ENCODE peak calls at places on chromosomes 7 and 10, in ten cellular contexts. One of them, this sample, is unnamed.

GRCh38 chr10:102615361-102615760 is 28.9 kb upstream of the TRIM8 start:
- DNase-seq in memory B cell: no peak
- DNase-seq in activated naive CD4-positive, alpha-beta T cell treated with anti-CD3 and anti-CD28 coated beads, Interleukin-2, amount 10 ng/mL, durations not matched to agents 7 days and 5 days: peak
- DNase-seq in activated effector memory CD4-positive, alpha-beta T cell treated with anti-CD3 and anti-CD28 coated beads, Interleukin-2, amount 50 U/mL, for 16 hours: no peak
- DNase-seq in NCI-H82: peak
- DNase-seq in germinal center: peak
- DNase-seq in NCI-H774: no peak
- DNase-seq in AG10803: no peak
- DNase-seq in SW480: no peak
- DNase-seq in upper lobe of right lung: no peak
- DNase-seq in this sample: no peak

GRCh38 chr10:120891367-120891766 is 40.2 kb downstream of the WDR11 start:
- DNase-seq in memory B cell: no peak
- DNase-seq in SW480: no peak
- DNase-seq in upper lobe of right lung: no peak
- DNase-seq in activated naive CD4-positive, alpha-beta T cell treated with anti-CD3 and anti-CD28 coated beads, Interleukin-2, amount 10 ng/mL, durations not matched to agents 7 days and 5 days: no peak
- DNase-seq in activated effector memory CD4-positive, alpha-beta T cell treated with anti-CD3 and anti-CD28 coated beads, Interleukin-2, amount 50 U/mL, for 16 hours: no peak
- DNase-seq in NCI-H774: no peak
- DNase-seq in NCI-H82: no peak
- DNase-seq in germinal center: no peak
- DNase-seq in AG10803: peak
- DNase-seq in this sample: no peak

GRCh38 chr10:57222603-57223002 is 861.5 kb upstream of the ZWINT start:
- DNase-seq in NCI-H774: no peak
- DNase-seq in germinal center: no peak
- DNase-seq in AG10803: no peak
- DNase-seq in upper lobe of right lung: no peak
- DNase-seq in NCI-H82: no peak
- DNase-seq in activated naive CD4-positive, alpha-beta T cell treated with anti-CD3 and anti-CD28 coated beads, Interleukin-2, amount 10 ng/mL, durations not matched to agents 7 days and 5 days: no peak
- DNase-seq in memory B cell: no peak
- DNase-seq in activated effector memory CD4-positive, alpha-beta T cell treated with anti-CD3 and anti-CD28 coated beads, Interleukin-2, amount 50 U/mL, for 16 hours: no peak
- DNase-seq in SW480: no peak
- DNase-seq in this sample: no peak

GRCh38 chr10:117439243-117439912 is 64.1 kb upstream of the PDZD8 start:
- DNase-seq in NCI-H774: no peak
- DNase-seq in NCI-H82: no peak
- DNase-seq in activated naive CD4-positive, alpha-beta T cell treated with anti-CD3 and anti-CD28 coated beads, Interleukin-2, amount 10 ng/mL, durations not matched to agents 7 days and 5 days: no peak
- DNase-seq in memory B cell: no peak
- DNase-seq in AG10803: peak
- DNase-seq in activated effector memory CD4-positive, alpha-beta T cell treated with anti-CD3 and anti-CD28 coated beads, Interleukin-2, amount 50 U/mL, for 16 hours: no peak
- DNase-seq in SW480: no peak
- DNase-seq in upper lobe of right lung: no peak
- DNase-seq in germinal center: no peak
- DNase-seq in this sample: no peak

GRCh38 chr7:99418260-99418659 is 9.5 kb downstream of the BUD31 start:
- DNase-seq in activated naive CD4-positive, alpha-beta T cell treated with anti-CD3 and anti-CD28 coated beads, Interleukin-2, amount 10 ng/mL, durations not matched to agents 7 days and 5 days: no peak
- DNase-seq in AG10803: no peak
- DNase-seq in upper lobe of right lung: no peak
- DNase-seq in NCI-H82: no peak
- DNase-seq in SW480: no peak
- DNase-seq in NCI-H774: no peak
- DNase-seq in germinal center: no peak
- DNase-seq in activated effector memory CD4-positive, alpha-beta T cell treated with anti-CD3 and anti-CD28 coated beads, Interleukin-2, amount 50 U/mL, for 16 hours: no peak
- DNase-seq in memory B cell: no peak
- DNase-seq in this sample: no peak

GRCh38 chr7:117066668-117067067 is 113.4 kb downstream of the ST7 start:
- DNase-seq in NCI-H82: no peak
- DNase-seq in upper lobe of right lung: no peak
- DNase-seq in activated effector memory CD4-positive, alpha-beta T cell treated with anti-CD3 and anti-CD28 coated beads, Interleukin-2, amount 50 U/mL, for 16 hours: no peak
- DNase-seq in NCI-H774: no peak
- DNase-seq in memory B cell: no peak
- DNase-seq in SW480: no peak
- DNase-seq in AG10803: no peak
- DNase-seq in germinal center: no peak
- DNase-seq in activated naive CD4-positive, alpha-beta T cell treated with anti-CD3 and anti-CD28 coated beads, Interleukin-2, amount 10 ng/mL, durations not matched to agents 7 days and 5 days: no peak
- DNase-seq in this sample: no peak

GRCh38 chr10:21764790-21765189 is 230.8 kb downstream of the MLLT10 start:
- DNase-seq in NCI-H774: no peak
- DNase-seq in activated naive CD4-positive, alpha-beta T cell treated with anti-CD3 and anti-CD28 coated beads, Interleukin-2, amount 10 ng/mL, durations not matched to agents 7 days and 5 days: peak
- DNase-seq in memory B cell: no peak
- DNase-seq in activated effector memory CD4-positive, alpha-beta T cell treated with anti-CD3 and anti-CD28 coated beads, Interleukin-2, amount 50 U/mL, for 16 hours: no peak
- DNase-seq in AG10803: no peak
- DNase-seq in NCI-H82: no peak
- DNase-seq in upper lobe of right lung: no peak
- DNase-seq in germinal center: no peak
- DNase-seq in SW480: no peak
- DNase-seq in this sample: no peak

GRCh38 chr7:24390376-24391157 is 106.6 kb downstream of the NPY start:
- DNase-seq in NCI-H774: no peak
- DNase-seq in AG10803: no peak
- DNase-seq in germinal center: no peak
- DNase-seq in SW480: no peak
- DNase-seq in activated naive CD4-positive, alpha-beta T cell treated with anti-CD3 and anti-CD28 coated beads, Interleukin-2, amount 10 ng/mL, durations not matched to agents 7 days and 5 days: no peak
- DNase-seq in memory B cell: no peak
- DNase-seq in activated effector memory CD4-positive, alpha-beta T cell treated with anti-CD3 and anti-CD28 coated beads, Interleukin-2, amount 50 U/mL, for 16 hours: no peak
- DNase-seq in NCI-H82: no peak
- DNase-seq in upper lobe of right lung: no peak
- DNase-seq in this sample: no peak

GRCh38 chr10:44978570-44979280 is at the start of gene DEPP1:
- DNase-seq in activated effector memory CD4-positive, alpha-beta T cell treated with anti-CD3 and anti-CD28 coated beads, Interleukin-2, amount 50 U/mL, for 16 hours: no peak
- DNase-seq in NCI-H774: peak
- DNase-seq in activated naive CD4-positive, alpha-beta T cell treated with anti-CD3 and anti-CD28 coated beads, Interleukin-2, amount 10 ng/mL, durations not matched to agents 7 days and 5 days: peak
- DNase-seq in memory B cell: no peak
- DNase-seq in AG10803: peak
- DNase-seq in NCI-H82: peak
- DNase-seq in SW480: peak
- DNase-seq in germinal center: no peak
- DNase-seq in upper lobe of right lung: peak
- DNase-seq in this sample: no peak

GRCh38 chr7:135744938-135745701 is 3.5 kb downstream of the FAM180A start:
- DNase-seq in NCI-H82: no peak
- DNase-seq in upper lobe of right lung: no peak
- DNase-seq in AG10803: peak
- DNase-seq in activated naive CD4-positive, alpha-beta T cell treated with anti-CD3 and anti-CD28 coated beads, Interleukin-2, amount 10 ng/mL, durations not matched to agents 7 days and 5 days: no peak
- DNase-seq in NCI-H774: no peak
- DNase-seq in SW480: peak
- DNase-seq in memory B cell: no peak
- DNase-seq in germinal center: no peak
- DNase-seq in activated effector memory CD4-positive, alpha-beta T cell treated with anti-CD3 and anti-CD28 coated beads, Interleukin-2, amount 50 U/mL, for 16 hours: no peak
- DNase-seq in this sample: no peak

GRCh38 chr10:120684211-120684610 is 167.0 kb upstream of the WDR11 start:
- DNase-seq in memory B cell: no peak
- DNase-seq in activated naive CD4-positive, alpha-beta T cell treated with anti-CD3 and anti-CD28 coated beads, Interleukin-2, amount 10 ng/mL, durations not matched to agents 7 days and 5 days: no peak
- DNase-seq in upper lobe of right lung: no peak
- DNase-seq in germinal center: no peak
- DNase-seq in AG10803: no peak
- DNase-seq in NCI-H774: no peak
- DNase-seq in activated effector memory CD4-positive, alpha-beta T cell treated with anti-CD3 and anti-CD28 coated beads, Interleukin-2, amount 50 U/mL, for 16 hours: no peak
- DNase-seq in SW480: no peak
- DNase-seq in NCI-H82: no peak
- DNase-seq in this sample: no peak

GRCh38 chr7:32257632-32258031 is 187.4 kb upstream of the PDE1C start:
- DNase-seq in activated naive CD4-positive, alpha-beta T cell treated with anti-CD3 and anti-CD28 coated beads, Interleukin-2, amount 10 ng/mL, durations not matched to agents 7 days and 5 days: no peak
- DNase-seq in AG10803: no peak
- DNase-seq in NCI-H82: peak
- DNase-seq in NCI-H774: no peak
- DNase-seq in germinal center: no peak
- DNase-seq in memory B cell: no peak
- DNase-seq in activated effector memory CD4-positive, alpha-beta T cell treated with anti-CD3 and anti-CD28 coated beads, Interleukin-2, amount 50 U/mL, for 16 hours: no peak
- DNase-seq in upper lobe of right lung: no peak
- DNase-seq in SW480: no peak
- DNase-seq in this sample: no peak

GRCh38 chr10:13019280-13019679 is 17.8 kb upstream of the CCDC3 start:
- DNase-seq in activated effector memory CD4-positive, alpha-beta T cell treated with anti-CD3 and anti-CD28 coated beads, Interleukin-2, amount 50 U/mL, for 16 hours: no peak
- DNase-seq in memory B cell: no peak
- DNase-seq in upper lobe of right lung: no peak
- DNase-seq in NCI-H82: no peak
- DNase-seq in NCI-H774: no peak
- DNase-seq in SW480: no peak
- DNase-seq in AG10803: no peak
- DNase-seq in germinal center: no peak
- DNase-seq in activated naive CD4-positive, alpha-beta T cell treated with anti-CD3 and anti-CD28 coated beads, Interleukin-2, amount 10 ng/mL, durations not matched to agents 7 days and 5 days: no peak
- DNase-seq in this sample: no peak

GRCh38 chr10:91909178-91909677 is at the start of gene FGFBP3:
- DNase-seq in NCI-H82: peak
- DNase-seq in SW480: peak
- DNase-seq in AG10803: peak
- DNase-seq in activated effector memory CD4-positive, alpha-beta T cell treated with anti-CD3 and anti-CD28 coated beads, Interleukin-2, amount 50 U/mL, for 16 hours: peak
- DNase-seq in germinal center: no peak
- DNase-seq in upper lobe of right lung: no peak
- DNase-seq in NCI-H774: no peak
- DNase-seq in activated naive CD4-positive, alpha-beta T cell treated with anti-CD3 and anti-CD28 coated beads, Interleukin-2, amount 10 ng/mL, durations not matched to agents 7 days and 5 days: peak
- DNase-seq in memory B cell: no peak
- DNase-seq in this sample: no peak

GRCh38 chr10:94210465-94211186 is 152.1 kb downstream of the NOC3L start:
- DNase-seq in activated naive CD4-positive, alpha-beta T cell treated with anti-CD3 and anti-CD28 coated beads, Interleukin-2, amount 10 ng/mL, durations not matched to agents 7 days and 5 days: no peak
- DNase-seq in NCI-H774: no peak
- DNase-seq in germinal center: no peak
- DNase-seq in AG10803: no peak
- DNase-seq in NCI-H82: peak
- DNase-seq in activated effector memory CD4-positive, alpha-beta T cell treated with anti-CD3 and anti-CD28 coated beads, Interleukin-2, amount 50 U/mL, for 16 hours: no peak
- DNase-seq in SW480: no peak
- DNase-seq in upper lobe of right lung: no peak
- DNase-seq in memory B cell: no peak
- DNase-seq in this sample: no peak

GRCh38 chr10:101565370-101565900 is 22.6 kb downstream of the POLL start:
- DNase-seq in NCI-H82: no peak
- DNase-seq in germinal center: no peak
- DNase-seq in SW480: no peak
- DNase-seq in upper lobe of right lung: no peak
- DNase-seq in memory B cell: no peak
- DNase-seq in NCI-H774: no peak
- DNase-seq in AG10803: no peak
- DNase-seq in activated naive CD4-positive, alpha-beta T cell treated with anti-CD3 and anti-CD28 coated beads, Interleukin-2, amount 10 ng/mL, durations not matched to agents 7 days and 5 days: peak
- DNase-seq in activated effector memory CD4-positive, alpha-beta T cell treated with anti-CD3 and anti-CD28 coated beads, Interleukin-2, amount 50 U/mL, for 16 hours: peak
- DNase-seq in this sample: no peak

GRCh38 chr10:49089789-49090595 is 25.3 kb downstream of the VSTM4 start:
- DNase-seq in SW480: no peak
- DNase-seq in AG10803: peak
- DNase-seq in activated naive CD4-positive, alpha-beta T cell treated with anti-CD3 and anti-CD28 coated beads, Interleukin-2, amount 10 ng/mL, durations not matched to agents 7 days and 5 days: no peak
- DNase-seq in memory B cell: no peak
- DNase-seq in NCI-H82: no peak
- DNase-seq in upper lobe of right lung: peak
- DNase-seq in activated effector memory CD4-positive, alpha-beta T cell treated with anti-CD3 and anti-CD28 coated beads, Interleukin-2, amount 50 U/mL, for 16 hours: peak
- DNase-seq in germinal center: no peak
- DNase-seq in NCI-H774: no peak
- DNase-seq in this sample: no peak

This sample was measured in GM13977.